ENCODE peak calls at places on chromosomes 12 and 14, in seven cellular contexts. R is CD4-positive, alpha-beta T cell; Z is activated naive CD4-positive, alpha-beta T cell; V is GM19239; N is stimulated activated CD4-positive, alpha-beta T cell treated with anti-CD3 and anti-CD28 coated beads, Interleukin-2, amount 100 ng/mL, for 48 hours; U is naive B cell; E is amniotic stem cell. H is an unnamed sample.

GRCh38 chr12:26697217-26697616 is 135.8 kb downstream of the ITPR2 start:
- DNase-seq in V (no peak), R (no peak), N (no peak), U (no peak), Z (no peak), E (no peak), H (peak; percentile 59)

GRCh38 chr12:32947203-32947795 is 50.7 kb upstream of the PKP2 start:
- DNase-seq in E (no peak), U (no peak), Z (no peak), N (no peak), V (no peak), R (no peak), H (peak; percentile 45)

GRCh38 chr14:54003064-54003463 is 46.4 kb upstream of the BMP4 start:
- DNase-seq in Z (no peak), R (no peak), N (no peak), V (no peak), U (no peak), E (no peak), H (no peak)

GRCh38 chr14:91987192-91987591 is 39.7 kb upstream of the FBLN5 start:
- DNase-seq in N (no peak), Z (no peak), U (no peak), R (no peak), V (no peak), E (no peak), H (no peak)

GRCh38 chr14:104395941-104396681 is 183.5 kb upstream of the C14orf180 start:
- DNase-seq in E (no peak), R (no peak), Z (no peak), V (no peak), U (no peak), N (no peak), H (peak; percentile 46)

GRCh38 chr14:70189678-70190077 is 927 bp upstream of the SLC8A3 start:
- DNase-seq in N (no peak), R (no peak), Z (no peak), E (no peak), V (no peak), U (no peak), H (no peak)

GRCh38 chr12:105852496-105852895 is 286.3 kb downstream of the NUAK1 start:
- DNase-seq in Z (no peak), N (no peak), E (no peak), R (no peak), U (no peak), V (no peak), H (no peak)

GRCh38 chr12:55762646-55763045 is 19.7 kb downstream of the GDF11 start:
- DNase-seq in N (no peak), V (no peak), Z (no peak), R (no peak), U (no peak), E (no peak), H (no peak)

GRCh38 chr12:6376079-6376941 is 947 bp upstream of the SCNN1A start:
- DNase-seq in R (no peak), E (no peak), N (no peak), V (no peak), U (no peak), Z (no peak), H (peak; percentile 97)

GRCh38 chr14:76653875-76654572 is 107.2 kb upstream of the VASH1 start:
- DNase-seq in U (no peak), R (no peak), V (no peak), E (no peak), Z (no peak), N (no peak), H (no peak)

GRCh38 chr14:104286496-104286895 is 148.1 kb downstream of the KIF26A start:
- DNase-seq in N (no peak), Z (no peak), U (no peak), E (no peak), R (no peak), V (no peak), H (no peak)

GRCh38 chr12:125193798-125194562 is 128.7 kb downstream of the AACS start:
- DNase-seq in N (no peak), U (no peak), Z (no peak), E (peak; percentile 41), V (no peak), R (no peak), H (no peak)

GRCh38 chr14:98692832-98693231 is 579.2 kb downstream of the BCL11B start:
- DNase-seq in U (no peak), V (no peak), N (no peak), Z (no peak), R (no peak), E (no peak), H (peak; percentile 17)

GRCh38 chr12:111767362-111768158 is 827 bp downstream of the ALDH2 start:
- DNase-seq in R (no peak), N (no peak), V (no peak), E (no peak), U (no peak), Z (no peak), H (no peak)

GRCh38 chr12:92955997-92956663 is 27.0 kb upstream of the EEA1 start:
- DNase-seq in U (no peak), E (no peak), N (no peak), Z (no peak), V (no peak), R (no peak), H (peak; percentile 28)